ENCODE peak calls at places on chromosomes 13 and 19, in nine cellular contexts. B, N, U, T, D, J, G, O and X are unnamed samples.

GRCh38 chr13:94343243-94343585 is 136.3 kb downstream of the DCT start:
- DNase-seq in B (no peak), N (no peak), U (no peak), T (no peak), D (peak; percentile 65), J (no peak), G (no peak), O (no peak), X (no peak)

GRCh38 chr13:95684463-95684862 is 7.5 kb downstream of the DNAJC3 start:
- DNase-seq in B (no peak), N (no peak), U (no peak), T (no peak), D (no peak), J (no peak), G (no peak), O (no peak), X (no peak)

GRCh38 chr13:47945738-47946137 is 55.3 kb downstream of the SUCLA2 start:
- DNase-seq in B (no peak), N (no peak), U (peak; percentile 16), T (no peak), D (peak; percentile 59), J (no peak), G (no peak), O (no peak), X (no peak)

GRCh38 chr13:31929031-31929770 is 102.4 kb upstream of the FRY start:
- DNase-seq in B (no peak), N (no peak), U (no peak), T (no peak), D (no peak), J (no peak), G (no peak), O (no peak), X (no peak)

GRCh38 chr13:28022848-28023518 is 34.5 kb upstream of the URAD start:
- DNase-seq in B (no peak), N (no peak), U (peak; percentile 35), T (no peak), D (peak; percentile 45), J (no peak), G (no peak), O (no peak), X (no peak)

GRCh38 chr19:28913626-28914025 is 299.3 kb downstream of the UQCRFS1 start:
- DNase-seq in B (no peak), N (no peak), U (no peak), T (no peak), D (no peak), J (no peak), G (no peak), O (no peak), X (no peak)

GRCh38 chr13:112734696-112735547 is 45.1 kb downstream of the ATP11A start:
- DNase-seq in B (no peak), N (no peak), U (no peak), T (no peak), D (peak; percentile 68), J (no peak), G (no peak), O (no peak), X (no peak)

GRCh38 chr13:48144413-48145035 is 49.6 kb upstream of the MED4 start:
- DNase-seq in B (no peak), N (no peak), U (peak; percentile 24), T (no peak), D (peak; percentile 3), J (no peak), G (peak; percentile 30), O (no peak), X (no peak)

GRCh38 chr13:25300861-25301346 is 521 bp upstream of the NUP58 start:
- DNase-seq in B (peak; percentile 49), N (no peak), U (peak; percentile 32), T (peak; percentile 51), D (no peak), J (peak; percentile 22), G (peak; percentile 34), O (no peak), X (no peak)

GRCh38 chr13:113919761-113920160 is 54.1 kb downstream of the C13orf46 start:
- DNase-seq in B (no peak), N (no peak), U (no peak), T (peak; percentile 9), D (no peak), J (no peak), G (no peak), O (no peak), X (no peak)

GRCh38 chr13:30744056-30744684 is 8.8 kb downstream of the ALOX5AP start:
- DNase-seq in B (no peak), N (peak; percentile 95), U (no peak), T (peak; percentile 88), D (peak; percentile 32), J (peak; percentile 79), G (no peak), O (no peak), X (no peak)

GRCh38 chr19:7987084-7987768 is 18.2 kb downstream of the ELAVL1 start:
- DNase-seq in B (no peak), N (no peak), U (no peak), T (no peak), D (no peak), J (no peak), G (no peak), O (no peak), X (no peak)

GRCh38 chr19:51094696-51095279 is 12.1 kb upstream of the KLK14 start:
- DNase-seq in B (no peak), N (no peak), U (peak; percentile 59), T (peak; percentile 46), D (peak; percentile 51), J (peak; percentile 44), G (peak; percentile 49), O (no peak), X (no peak)

GRCh38 chr19:53982611-53983010 is 8.8 kb upstream of the CACNG6 start:
- DNase-seq in B (no peak), N (no peak), U (peak; percentile 71), T (peak; percentile 28), D (peak; percentile 22), J (no peak), G (no peak), O (no peak), X (no peak)

GRCh38 chr19:12757544-12758274 is 6.1 kb downstream of the BEST2 start:
- DNase-seq in B (peak; percentile 17), N (no peak), U (peak; percentile 93), T (peak; percentile 76), D (peak; percentile 82), J (peak; percentile 79), G (peak; percentile 66), O (peak; percentile 80), X (no peak)

GRCh38 chr13:41012536-41012935 is 6.6 kb downstream of the ELF1 start:
- DNase-seq in B (no peak), N (no peak), U (no peak), T (no peak), D (no peak), J (no peak), G (no peak), O (no peak), X (no peak)

GRCh38 chr13:40119852-40120251 is 464.4 kb downstream of the COG6 start:
- DNase-seq in B (no peak), N (no peak), U (no peak), T (no peak), D (no peak), J (no peak), G (no peak), O (no peak), X (no peak)

GRCh38 chr19:7470540-7471305 is 18.1 kb downstream of the PEX11G start:
- DNase-seq in B (no peak), N (no peak), U (no peak), T (no peak), D (no peak), J (no peak), G (no peak), O (no peak), X (no peak)

GRCh38 chr19:5103061-5103701 is 134.3 kb downstream of the KDM4B start:
- DNase-seq in B (no peak), N (no peak), U (peak; percentile 65), T (no peak), D (no peak), J (no peak), G (no peak), O (peak; percentile 90), X (no peak)

GRCh38 chr13:98489446-98490194 is 87.3 kb downstream of the STK24 start:
- DNase-seq in B (no peak), N (no peak), U (no peak), T (no peak), D (no peak), J (no peak), G (no peak), O (no peak), X (no peak)

GRCh38 chr13:38897521-38897920 is 93.1 kb downstream of the STOML3 start:
- DNase-seq in B (no peak), N (no peak), U (no peak), T (no peak), D (no peak), J (no peak), G (no peak), O (no peak), X (no peak)

GRCh38 chr19:47580397-47580796 is 7.4 kb upstream of the ZNF541 start:
- DNase-seq in B (no peak), N (no peak), U (no peak), T (no peak), D (no peak), J (no peak), G (no peak), O (no peak), X (no peak)

GRCh38 chr13:32883501-32883900 is 132.7 kb upstream of the KL start:
- DNase-seq in B (peak; percentile 4), N (no peak), U (peak; percentile 40), T (no peak), D (peak; percentile 29), J (no peak), G (no peak), O (no peak), X (no peak)

GRCh38 chr19:3342246-3342645 is 24.1 kb upstream of the NFIC start:
- DNase-seq in B (no peak), N (no peak), U (no peak), T (no peak), D (no peak), J (no peak), G (no peak), O (no peak), X (no peak)

GRCh38 chr19:7242601-7243258 is 51.5 kb downstream of the INSR start:
- DNase-seq in B (no peak), N (no peak), U (peak; percentile 91), T (no peak), D (peak; percentile 76), J (no peak), G (peak; percentile 61), O (no peak), X (no peak)

GRCh38 chr13:47835470-47836228 is 165.4 kb downstream of the SUCLA2 start:
- DNase-seq in B (no peak), N (no peak), U (no peak), T (no peak), D (no peak), J (no peak), G (no peak), O (no peak), X (no peak)

GRCh38 chr19:19758164-19758563 is 25.3 kb upstream of the ZNF14 start:
- DNase-seq in B (no peak), N (no peak), U (no peak), T (no peak), D (no peak), J (no peak), G (no peak), O (no peak), X (no peak)

GRCh38 chr13:74000906-74001305 is 133.3 kb downstream of the KLF12 start:
- DNase-seq in B (no peak), N (no peak), U (no peak), T (no peak), D (no peak), J (no peak), G (no peak), O (no peak), X (no peak)

GRCh38 chr19:3135961-3136683 is at the start of gene GNA15:
- DNase-seq in B (no peak), N (no peak), U (no peak), T (peak; percentile 66), D (no peak), J (peak; percentile 52), G (peak; percentile 21), O (no peak), X (no peak)

GRCh38 chr19:16442386-16443276 is 29.1 kb downstream of the EPS15L1 start:
- DNase-seq in B (peak; percentile 45), N (no peak), U (no peak), T (no peak), D (no peak), J (no peak), G (no peak), O (no peak), X (no peak)

GRCh38 chr13:97234236-97234635 is 12.1 kb downstream of the MBNL2 start:
- DNase-seq in B (no peak), N (no peak), U (no peak), T (no peak), D (no peak), J (no peak), G (no peak), O (no peak), X (no peak)